ENCODE peak calls at places on chromosomes 1 and 21, in nine cellular contexts. One of them, this sample, is unnamed. For H3K27me3 and H3K36me3, the result is how much of the 10 kb centered on the place peaks cover.

GRCh38 chr21:23585419-23585818 is 2021.9 kb downstream of the MRPL39 start:
- DNase-seq in fibroblast of lung: no peak
- DNase-seq in H1: no peak
- DNase-seq in DND-41: no peak
- DNase-seq in right atrium auricular region: no peak
- DNase-seq in stomach: no peak
- DNase-seq in heart right ventricle: no peak
- DNase-seq in lower lobe of right lung: no peak
- DNase-seq in mammary epithelial cell: no peak
- DNase-seq in this sample: no peak

GRCh38 chr1:224632921-224633321 is 16.8 kb downstream of the CNIH3 start:
- DNase-seq in lower lobe of right lung: no peak
- DNase-seq in heart right ventricle: no peak
- DNase-seq in fibroblast of lung: no peak
- DNase-seq in stomach: no peak
- DNase-seq in mammary epithelial cell: no peak
- DNase-seq in right atrium auricular region: no peak
- DNase-seq in DND-41: no peak
- DNase-seq in H1: no peak
- DNase-seq in this sample: no peak

GRCh38 chr1:27643626-27644368 is 8.8 kb upstream of the FGR start:
- DNase-seq in DND-41: peak
- DNase-seq in heart right ventricle: peak
- DNase-seq in lower lobe of right lung: peak
- DNase-seq in right atrium auricular region: peak
- DNase-seq in fibroblast of lung: peak
- DNase-seq in H1: peak
- DNase-seq in mammary epithelial cell: peak
- DNase-seq in stomach: peak
- DNase-seq in this sample: peak

GRCh38 chr1:41711581-41711980 is 207.1 kb downstream of the HIVEP3 start:
- DNase-seq in DND-41: no peak
- DNase-seq in stomach: no peak
- DNase-seq in right atrium auricular region: no peak
- DNase-seq in fibroblast of lung: no peak
- DNase-seq in mammary epithelial cell: no peak
- DNase-seq in lower lobe of right lung: no peak
- DNase-seq in H1: no peak
- DNase-seq in heart right ventricle: no peak
- DNase-seq in this sample: no peak

GRCh38 chr1:157403203-157403602 is 149.1 kb downstream of the FCRL5 start:
- DNase-seq in DND-41: no peak
- DNase-seq in H1: no peak
- DNase-seq in stomach: no peak
- DNase-seq in heart right ventricle: no peak
- DNase-seq in mammary epithelial cell: peak
- DNase-seq in lower lobe of right lung: no peak
- DNase-seq in right atrium auricular region: no peak
- DNase-seq in fibroblast of lung: no peak
- DNase-seq in this sample: peak

GRCh38 chr21:46097826-46098286 is at the start of gene COL6A2:
- DNase-seq in right atrium auricular region: peak
- DNase-seq in mammary epithelial cell: no peak
- DNase-seq in stomach: peak
- DNase-seq in H1: peak
- DNase-seq in DND-41: no peak
- DNase-seq in lower lobe of right lung: peak
- DNase-seq in heart right ventricle: peak
- DNase-seq in fibroblast of lung: peak
- DNase-seq in this sample: no peak

GRCh38 chr1:33275200-33275599 is 18.9 kb downstream of the ZNF362 start:
- DNase-seq in H1: no peak
- DNase-seq in stomach: no peak
- DNase-seq in fibroblast of lung: no peak
- DNase-seq in DND-41: no peak
- DNase-seq in lower lobe of right lung: no peak
- DNase-seq in right atrium auricular region: no peak
- DNase-seq in mammary epithelial cell: no peak
- DNase-seq in heart right ventricle: no peak
- DNase-seq in this sample: no peak

GRCh38 chr1:226602186-226603029 is 53.8 kb downstream of the STUM start:
- DNase-seq in lower lobe of right lung: no peak
- DNase-seq in DND-41: no peak
- DNase-seq in fibroblast of lung: peak
- DNase-seq in right atrium auricular region: no peak
- DNase-seq in stomach: no peak
- DNase-seq in H1: no peak
- DNase-seq in mammary epithelial cell: peak
- DNase-seq in heart right ventricle: peak
- DNase-seq in this sample: no peak

GRCh38 chr1:84442256-84442655 is 36.8 kb upstream of the RPF1 start:
- DNase-seq in H1: no peak
- DNase-seq in DND-41: no peak
- DNase-seq in right atrium auricular region: no peak
- DNase-seq in fibroblast of lung: peak
- DNase-seq in mammary epithelial cell: peak
- DNase-seq in lower lobe of right lung: no peak
- DNase-seq in heart right ventricle: peak
- DNase-seq in stomach: no peak
- DNase-seq in this sample: peak

GRCh38 chr1:99685516-99686180 is 39.7 kb downstream of the PALMD start:
- DNase-seq in mammary epithelial cell: peak
- DNase-seq in heart right ventricle: peak
- DNase-seq in fibroblast of lung: peak
- DNase-seq in right atrium auricular region: peak
- DNase-seq in DND-41: peak
- DNase-seq in lower lobe of right lung: peak
- DNase-seq in stomach: peak
- DNase-seq in H1: peak
- DNase-seq in this sample: peak

GRCh38 chr1:215539803-215540575 is 27.1 kb upstream of the KCTD3 start:
- DNase-seq in DND-41: no peak
- DNase-seq in right atrium auricular region: no peak
- DNase-seq in mammary epithelial cell: no peak
- DNase-seq in lower lobe of right lung: no peak
- DNase-seq in stomach: peak
- DNase-seq in heart right ventricle: no peak
- DNase-seq in H1: no peak
- DNase-seq in fibroblast of lung: peak
- DNase-seq in this sample: no peak

GRCh38 chr1:30522031-30523004 is 201.1 kb downstream of the MATN1 start:
- DNase-seq in stomach: no peak
- DNase-seq in H1: peak
- DNase-seq in DND-41: no peak
- DNase-seq in mammary epithelial cell: peak
- DNase-seq in fibroblast of lung: peak
- DNase-seq in lower lobe of right lung: peak
- DNase-seq in right atrium auricular region: peak
- DNase-seq in heart right ventricle: peak
- DNase-seq in this sample: no peak

GRCh38 chr1:172356620-172357019 is 63.9 kb upstream of the C1orf105 start:
- DNase-seq in stomach: no peak
- DNase-seq in H1: no peak
- DNase-seq in lower lobe of right lung: no peak
- DNase-seq in DND-41: no peak
- DNase-seq in right atrium auricular region: no peak
- DNase-seq in heart right ventricle: no peak
- DNase-seq in mammary epithelial cell: peak
- DNase-seq in fibroblast of lung: peak
- DNase-seq in this sample: no peak

GRCh38 chr1:165634154-165634921 is 3.3 kb downstream of the MGST3 start:
- DNase-seq in right atrium auricular region: no peak
- DNase-seq in stomach: no peak
- DNase-seq in DND-41: no peak
- DNase-seq in mammary epithelial cell: no peak
- DNase-seq in heart right ventricle: no peak
- DNase-seq in lower lobe of right lung: no peak
- DNase-seq in H1: no peak
- DNase-seq in fibroblast of lung: no peak
- DNase-seq in this sample: no peak

GRCh38 chr1:161045749-161046573 is at the start of gene USF1:
- DNase-seq in right atrium auricular region: peak
- DNase-seq in fibroblast of lung: peak
- DNase-seq in lower lobe of right lung: peak
- DNase-seq in DND-41: peak
- DNase-seq in stomach: peak
- DNase-seq in heart right ventricle: peak
- DNase-seq in H1: peak
- DNase-seq in mammary epithelial cell: peak
- DNase-seq in this sample: peak

GRCh38 chr1:3891329-3891867 is 8.7 kb downstream of the C1orf174 start:
- DNase-seq in fibroblast of lung: no peak
- DNase-seq in stomach: no peak
- DNase-seq in lower lobe of right lung: peak
- DNase-seq in mammary epithelial cell: no peak
- DNase-seq in right atrium auricular region: no peak
- DNase-seq in heart right ventricle: no peak
- DNase-seq in DND-41: no peak
- DNase-seq in H1: no peak
- DNase-seq in this sample: no peak

GRCh38 chr1:211587123-211587522 is 8.2 kb upstream of the SLC30A1 start:
- DNase-seq in right atrium auricular region: no peak
- DNase-seq in stomach: no peak
- DNase-seq in heart right ventricle: no peak
- DNase-seq in H1: no peak
- DNase-seq in lower lobe of right lung: no peak
- DNase-seq in DND-41: no peak
- DNase-seq in mammary epithelial cell: no peak
- DNase-seq in fibroblast of lung: no peak
- DNase-seq in this sample: no peak

GRCh38 chr1:26378088-26378878 is 5.7 kb upstream of the ZNF683 start:
- DNase-seq in mammary epithelial cell: peak
- DNase-seq in H1: no peak
- DNase-seq in heart right ventricle: no peak
- DNase-seq in stomach: no peak
- DNase-seq in DND-41: peak
- DNase-seq in lower lobe of right lung: peak
- DNase-seq in fibroblast of lung: peak
- DNase-seq in right atrium auricular region: no peak
- DNase-seq in this sample: peak

GRCh38 chr1:169289016-169289415 is 78.6 kb downstream of the NME7 start:
- DNase-seq in right atrium auricular region: no peak
- DNase-seq in H1: no peak
- DNase-seq in heart right ventricle: no peak
- DNase-seq in stomach: no peak
- DNase-seq in fibroblast of lung: no peak
- DNase-seq in DND-41: no peak
- DNase-seq in mammary epithelial cell: no peak
- DNase-seq in lower lobe of right lung: no peak
- DNase-seq in this sample: no peak

GRCh38 chr1:169287280-169287679 is 80.3 kb downstream of the NME7 start:
- DNase-seq in heart right ventricle: no peak
- DNase-seq in stomach: no peak
- DNase-seq in H1: no peak
- DNase-seq in lower lobe of right lung: no peak
- DNase-seq in fibroblast of lung: no peak
- DNase-seq in right atrium auricular region: no peak
- DNase-seq in DND-41: no peak
- DNase-seq in mammary epithelial cell: no peak
- DNase-seq in this sample: no peak

DNA sequence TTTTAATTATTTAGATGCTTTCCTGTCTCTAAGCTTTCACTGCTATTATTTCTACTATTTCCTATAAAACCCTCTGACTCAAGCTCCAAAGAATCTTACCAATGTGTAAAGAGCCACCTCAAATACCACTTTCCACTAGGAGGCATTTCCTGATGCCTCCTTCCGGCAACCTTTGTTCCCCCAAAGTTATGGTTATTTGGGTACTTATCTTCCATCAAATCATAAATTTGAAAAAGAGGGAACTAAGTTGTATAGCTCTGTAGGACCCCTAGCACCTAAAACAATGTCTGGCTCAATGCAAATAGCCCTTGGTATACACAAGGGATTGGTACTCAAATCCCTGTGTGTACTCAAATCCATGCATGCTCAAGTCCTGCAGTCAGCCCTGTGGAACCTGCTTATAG is 79.6 kb downstream of the NME7 start:
- DNase-seq in stomach: no peak
- DNase-seq in mammary epithelial cell: peak
- DNase-seq in lower lobe of right lung: no peak
- DNase-seq in right atrium auricular region: no peak
- DNase-seq in H1: no peak
- DNase-seq in heart right ventricle: no peak
- DNase-seq in fibroblast of lung: no peak
- DNase-seq in DND-41: no peak
- DNase-seq in this sample: no peak
- TF ChIP-seq CTCF in stomach: no peak
- TF ChIP-seq CTCF in mammary epithelial cell: no peak
- TF ChIP-seq CTCF in lower lobe of right lung: no peak
- TF ChIP-seq CTCF in right atrium auricular region: no peak
- TF ChIP-seq CTCF in H1: no peak
- TF ChIP-seq CTCF in heart right ventricle: no peak
- TF ChIP-seq CTCF in fibroblast of lung: no peak
- TF ChIP-seq CTCF in DND-41: no peak
- TF ChIP-seq CTCF in this sample: no peak

DNA sequence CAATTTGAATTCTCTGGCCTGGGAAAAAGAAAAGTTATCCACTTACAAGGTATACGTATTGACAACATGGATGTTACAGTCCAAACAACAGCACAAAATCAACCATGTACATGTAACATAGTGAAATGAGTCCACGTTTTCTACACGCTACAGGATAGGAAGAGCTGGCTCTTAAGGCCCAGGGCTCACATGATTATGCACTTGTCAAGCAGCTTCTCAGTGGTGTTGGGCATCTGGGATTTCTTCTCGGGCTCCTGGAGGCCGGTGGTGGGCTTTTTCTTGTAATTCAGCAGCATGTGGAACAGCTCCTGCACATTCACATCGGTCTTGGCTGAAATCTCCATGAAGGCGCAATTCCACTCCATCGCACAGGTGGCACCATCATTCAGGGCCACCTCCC is 4.0 kb downstream of the DIRAS3 start:
- DNase-seq in stomach: no peak
- DNase-seq in fibroblast of lung: no peak
- DNase-seq in right atrium auricular region: no peak
- DNase-seq in H1: no peak
- DNase-seq in lower lobe of right lung: no peak
- DNase-seq in mammary epithelial cell: no peak
- DNase-seq in DND-41: no peak
- DNase-seq in heart right ventricle: no peak
- DNase-seq in this sample: no peak
- H3K27me3 ChIP-seq in stomach: under half
- H3K27me3 ChIP-seq in fibroblast of lung: under half
- H3K27me3 ChIP-seq in right atrium auricular region: under half
- H3K27me3 ChIP-seq in H1: under half
- H3K27me3 ChIP-seq in lower lobe of right lung: under half
- H3K27me3 ChIP-seq in mammary epithelial cell: under half
- H3K27me3 ChIP-seq in DND-41: under half
- H3K27me3 ChIP-seq in heart right ventricle: under half
- H3K27me3 ChIP-seq in this sample: under half

GRCh38 chr21:43686811-43687565 is 27.6 kb downstream of the RRP1B start:
- DNase-seq in DND-41: no peak
- DNase-seq in H1: no peak
- DNase-seq in right atrium auricular region: no peak
- DNase-seq in lower lobe of right lung: no peak
- DNase-seq in mammary epithelial cell: no peak
- DNase-seq in heart right ventricle: no peak
- DNase-seq in stomach: no peak
- DNase-seq in fibroblast of lung: no peak
- DNase-seq in this sample: no peak
- H3K36me3 ChIP-seq in DND-41: half or more
- H3K36me3 ChIP-seq in H1: half or more
- H3K36me3 ChIP-seq in right atrium auricular region: half or more
- H3K36me3 ChIP-seq in lower lobe of right lung: half or more
- H3K36me3 ChIP-seq in mammary epithelial cell: under half
- H3K36me3 ChIP-seq in heart right ventricle: half or more
- H3K36me3 ChIP-seq in stomach: half or more
- H3K36me3 ChIP-seq in fibroblast of lung: under half
- H3K36me3 ChIP-seq in this sample: under half

GRCh38 chr21:39630827-39631226 is 18.1 kb downstream of the B3GALT5 start:
- DNase-seq in H1: no peak
- DNase-seq in heart right ventricle: no peak
- DNase-seq in mammary epithelial cell: no peak
- DNase-seq in fibroblast of lung: peak
- DNase-seq in lower lobe of right lung: no peak
- DNase-seq in DND-41: no peak
- DNase-seq in stomach: no peak
- DNase-seq in right atrium auricular region: no peak
- DNase-seq in this sample: no peak
- TF ChIP-seq CTCF in H1: peak
- TF ChIP-seq CTCF in heart right ventricle: no peak
- TF ChIP-seq CTCF in mammary epithelial cell: no peak
- TF ChIP-seq CTCF in fibroblast of lung: no peak
- TF ChIP-seq CTCF in lower lobe of right lung: no peak
- TF ChIP-seq CTCF in DND-41: no peak
- TF ChIP-seq CTCF in stomach: no peak
- TF ChIP-seq CTCF in right atrium auricular region: no peak
- TF ChIP-seq CTCF in this sample: no peak

This sample was measured in GM06990.